ENCODE peak calls at places on chromosome 5, in seven cellular contexts. Q is heart right ventricle; O is uterus; E is DND-41; I is GM20000; G is ACHN; P is activated naive CD8-positive, alpha-beta T cell treated with anti-CD3 and anti-CD28 coated beads, Interleukin-2, amount 50 U/mL, for 24 hours. B is an unnamed sample.

GRCh38 chr5:74240783-74241750 is 399.5 kb downstream of the ENC1 start:
- DNase-seq in Q (no peak), O (no peak), E (no peak), I (no peak), G (no peak), P (no peak), B (no peak)

GRCh38 chr5:139494832-139495231 is 12.3 kb upstream of the STING1 start:
- DNase-seq in Q (no peak), O (no peak), E (no peak), I (no peak), G (no peak), P (no peak), B (no peak)

GRCh38 chr5:51202161-51202560 is 181.1 kb upstream of the ISL1 start:
- DNase-seq in Q (no peak), O (no peak), E (no peak), I (no peak), G (no peak), P (no peak), B (no peak)

GRCh38 chr5:142644640-142645361 is 41.1 kb downstream of the FGF1 start:
- DNase-seq in Q (no peak), O (peak), E (no peak), I (no peak), G (peak), P (no peak), B (no peak)

GRCh38 chr5:126448720-126449119 is 25.5 kb downstream of the GRAMD2B start:
- DNase-seq in Q (no peak), O (no peak), E (no peak), I (no peak), G (no peak), P (no peak), B (no peak)

GRCh38 chr5:2068515-2068914 is 185.8 kb upstream of the IRX4 start:
- DNase-seq in Q (no peak), O (no peak), E (no peak), I (no peak), G (no peak), P (no peak), B (no peak)

GRCh38 chr5:153445875-153446567 is 44.4 kb upstream of the GRIA1 start:
- DNase-seq in Q (no peak), O (peak), E (no peak), I (no peak), G (no peak), P (no peak), B (no peak)

GRCh38 chr5:140185409-140185808 is 10.4 kb downstream of the CYSTM1 start:
- DNase-seq in Q (no peak), O (no peak), E (no peak), I (no peak), G (no peak), P (no peak), B (no peak)

GRCh38 chr5:156155638-156156037 is 171.3 kb upstream of the SGCD start:
- DNase-seq in Q (no peak), O (no peak), E (no peak), I (no peak), G (no peak), P (no peak), B (no peak)

GRCh38 chr5:159286420-159287035 is 23.4 kb downstream of the UBLCP1 start:
- DNase-seq in Q (no peak), O (no peak), E (no peak), I (no peak), G (peak), P (no peak), B (peak)

GRCh38 chr5:40960027-40960426 is 50.7 kb downstream of the C7 start:
- DNase-seq in Q (no peak), O (no peak), E (no peak), I (no peak), G (no peak), P (no peak), B (no peak)

GRCh38 chr5:104951829-104952228 is 1389.2 kb upstream of the NUDT12 start:
- DNase-seq in Q (no peak), O (no peak), E (no peak), I (no peak), G (no peak), P (no peak), B (no peak)

GRCh38 chr5:32230356-32231099 is 56.4 kb upstream of the GOLPH3 start:
- DNase-seq in Q (no peak), O (no peak), E (no peak), I (no peak), G (no peak), P (no peak), B (no peak)

GRCh38 chr5:59293700-59294099 is 599.8 kb downstream of the PDE4D start:
- DNase-seq in Q (no peak), O (no peak), E (no peak), I (no peak), G (no peak), P (no peak), B (no peak)

GRCh38 chr5:132289097-132289496 is 5.1 kb upstream of the SLC22A4 start:
- DNase-seq in Q (no peak), O (no peak), E (no peak), I (no peak), G (no peak), P (no peak), B (no peak)

GRCh38 chr5:16776611-16777251 is 159.4 kb downstream of the MYO10 start:
- DNase-seq in Q (peak), O (no peak), E (no peak), I (no peak), G (no peak), P (no peak), B (no peak)

GRCh38 chr5:159105318-159106053 is 5.8 kb upstream of the EBF1 start:
- DNase-seq in Q (no peak), O (peak), E (no peak), I (no peak), G (no peak), P (no peak), B (no peak)

GRCh38 chr5:35229076-35230042 is 928 bp downstream of the PRLR start:
- DNase-seq in Q (no peak), O (peak), E (no peak), I (peak), G (peak), P (no peak), B (no peak)

GRCh38 chr5:139808481-139809330 is 13.1 kb downstream of the PSD2 start:
- DNase-seq in Q (peak), O (no peak), E (peak), I (peak), G (peak), P (peak), B (no peak)

GRCh38 chr5:39055760-39056393 is 18.3 kb downstream of the RICTOR start:
- DNase-seq in Q (no peak), O (no peak), E (no peak), I (no peak), G (no peak), P (no peak), B (no peak)

GRCh38 chr5:44943637-44944036 is 134.9 kb downstream of the MRPS30 start:
- DNase-seq in Q (no peak), O (no peak), E (no peak), I (no peak), G (no peak), P (no peak), B (no peak)

GRCh38 chr5:10556331-10556807 is 7.5 kb upstream of the ANKRD33B start:
- DNase-seq in Q (no peak), O (no peak), E (no peak), I (no peak), G (peak), P (no peak), B (no peak)

GRCh38 chr5:69293882-69294281 is 38.7 kb downstream of the CCDC125 start:
- DNase-seq in Q (no peak), O (no peak), E (no peak), I (no peak), G (no peak), P (no peak), B (no peak)

GRCh38 chr5:10677533-10677932 is 83.5 kb downstream of the DAP start:
- DNase-seq in Q (no peak), O (no peak), E (no peak), I (no peak), G (no peak), P (no peak), B (no peak)

GRCh38 chr5:107248065-107248695 is 422.6 kb downstream of the EFNA5 start:
- DNase-seq in Q (peak), O (no peak), E (peak), I (peak), G (peak), P (peak), B (no peak)

GRCh38 chr5:100667021-100667671 is 132.0 kb downstream of the FAM174A start:
- DNase-seq in Q (no peak), O (no peak), E (no peak), I (no peak), G (no peak), P (no peak), B (no peak)

GRCh38 chr5:33829430-33829829 is 62.4 kb downstream of the ADAMTS12 start:
- DNase-seq in Q (peak), O (peak), E (no peak), I (no peak), G (no peak), P (no peak), B (no peak)

GRCh38 chr5:168172718-168173045 is 118.8 kb upstream of the WWC1 start:
- DNase-seq in Q (no peak), O (no peak), E (no peak), I (no peak), G (no peak), P (no peak), B (no peak)

GRCh38 chr5:168931638-168932345 is 352.6 kb upstream of the PANK3 start:
- DNase-seq in Q (no peak), O (no peak), E (no peak), I (no peak), G (peak), P (no peak), B (no peak)

GRCh38 chr5:1760656-1761452 is 38.8 kb downstream of the MRPL36 start:
- DNase-seq in Q (no peak), O (peak), E (no peak), I (no peak), G (no peak), P (no peak), B (no peak)

GRCh38 chr5:13831236-13831810 is 113.2 kb downstream of the DNAH5 start:
- DNase-seq in Q (no peak), O (no peak), E (no peak), I (no peak), G (no peak), P (no peak), B (no peak)

GRCh38 chr5:55308254-55308836 is 556 bp downstream of the MTREX start:
- DNase-seq in Q (no peak), O (no peak), E (peak), I (peak), G (peak), P (peak), B (peak)

GRCh38 chr5:180141068-180141660 is 67.8 kb downstream of the RASGEF1C start:
- DNase-seq in Q (no peak), O (no peak), E (no peak), I (no peak), G (no peak), P (no peak), B (no peak)

GRCh38 chr5:110900829-110901228 is 162.0 kb downstream of the SLC25A46 start:
- DNase-seq in Q (no peak), O (no peak), E (no peak), I (no peak), G (no peak), P (no peak), B (no peak)

GRCh38 chr5:157288405-157289163 is 22.7 kb downstream of the CYFIP2 start:
- DNase-seq in Q (no peak), O (no peak), E (no peak), I (no peak), G (no peak), P (no peak), B (no peak)